ENCODE peak calls at places on chromosomes 3 and 15, in five cellular contexts. U is GM13977, Q is left ventricle myocardium inferior, I is MM.1S, V is heart right ventricle. O is an unnamed sample.

GRCh38 chr3:190855151-190855550 is 7.3 kb downstream of the GMNC start:
- DNase-seq in U (no peak), Q (no peak), I (no peak), V (no peak), O (no peak)

GRCh38 chr3:127637546-127637945 is 8.6 kb downstream of the PODXL2 start:
- DNase-seq in U (no peak), Q (no peak), I (no peak), V (no peak), O (no peak)

GRCh38 chr3:186653984-186654383 is 11.8 kb upstream of the HRG start:
- DNase-seq in U (no peak), Q (no peak), I (no peak), V (no peak), O (no peak)

GRCh38 chr3:12815078-12815477 is 18.6 kb downstream of the CAND2 start:
- DNase-seq in U (no peak), Q (no peak), I (no peak), V (no peak), O (no peak)

GRCh38 chr15:39084683-39085530 is 496.0 kb upstream of the THBS1 start:
- DNase-seq in U (no peak), Q (peak), I (no peak), V (peak), O (peak)

GRCh38 chr15:39403674-39404117 is 177.2 kb upstream of the THBS1 start:
- DNase-seq in U (no peak), Q (no peak), I (no peak), V (no peak), O (no peak)

GRCh38 chr15:79322306-79322705 is 11.4 kb downstream of the TMED3 start:
- DNase-seq in U (no peak), Q (no peak), I (no peak), V (no peak), O (no peak)

GRCh38 chr3:13839253-13839652 is 40.6 kb downstream of the WNT7A start:
- DNase-seq in U (no peak), Q (no peak), I (no peak), V (no peak), O (no peak)

GRCh38 chr3:48247401-48247807 is 6.5 kb downstream of the ZNF589 start:
- DNase-seq in U (no peak), Q (no peak), I (no peak), V (no peak), O (no peak)

GRCh38 chr3:137217733-137218132 is 259.9 kb downstream of the IL20RB start:
- DNase-seq in U (no peak), Q (no peak), I (no peak), V (no peak), O (no peak)

GRCh38 chr3:58391156-58391865 is 42.3 kb downstream of the PDHB start:
- DNase-seq in U (no peak), Q (no peak), I (no peak), V (no peak), O (no peak)

GRCh38 chr15:22884344-22884743 is 45.9 kb downstream of the NIPA2 start:
- DNase-seq in U (no peak), Q (no peak), I (no peak), V (no peak), O (no peak)

GRCh38 chr15:56984681-56985515 is 66.5 kb downstream of the TCF12 start:
- DNase-seq in U (no peak), Q (no peak), I (no peak), V (no peak), O (no peak)

GRCh38 chr3:136380530-136380929 is 130.4 kb downstream of the PCCB start:
- DNase-seq in U (no peak), Q (no peak), I (no peak), V (no peak), O (no peak)

GRCh38 chr3:52120576-52121458 is 33.4 kb downstream of the POC1A start:
- DNase-seq in U (peak), Q (no peak), I (no peak), V (no peak), O (no peak)

GRCh38 chr15:71781965-71782265 is 28.4 kb upstream of the NR2E3 start:
- DNase-seq in U (no peak), Q (no peak), I (no peak), V (no peak), O (no peak)

GRCh38 chr15:66359740-66360139 is 3.3 kb upstream of the TIPIN start:
- DNase-seq in U (peak), Q (no peak), I (no peak), V (no peak), O (peak)

GRCh38 chr15:39154136-39154770 is 426.6 kb upstream of the THBS1 start:
- DNase-seq in U (no peak), Q (no peak), I (no peak), V (no peak), O (peak)

GRCh38 chr3:36429986-36430485 is 49.7 kb downstream of the STAC start:
- DNase-seq in U (no peak), Q (no peak), I (no peak), V (no peak), O (no peak)

GRCh38 chr15:75799190-75799589 is 44.1 kb upstream of the UBE2Q2 start:
- DNase-seq in U (no peak), Q (no peak), I (no peak), V (no peak), O (no peak)

GRCh38 chr15:74840851-74841760 is 1.9 kb downstream of the ULK3 start:
- DNase-seq in U (no peak), Q (no peak), I (no peak), V (no peak), O (no peak)

GRCh38 chr3:170426240-170426797 is 7.7 kb downstream of the CLDN11 start:
- DNase-seq in U (no peak), Q (no peak), I (no peak), V (no peak), O (no peak)

GRCh38 chr3:43879166-43879565 is 188.4 kb downstream of the ABHD5 start:
- DNase-seq in U (peak), Q (no peak), I (peak), V (no peak), O (no peak)

GRCh38 chr15:89662893-89663673 is 7.8 kb upstream of the KIF7 start:
- DNase-seq in U (no peak), Q (peak), I (no peak), V (peak), O (peak)

GRCh38 chr3:184566441-184567414 is 5.1 kb downstream of the EPHB3 start:
- DNase-seq in U (no peak), Q (no peak), I (no peak), V (no peak), O (peak)

GRCh38 chr3:164526250-164526649 is 552.0 kb downstream of the SI start:
- DNase-seq in U (no peak), Q (no peak), I (no peak), V (no peak), O (no peak)

GRCh38 chr3:138438896-138439295 is 4.5 kb downstream of the ESYT3 start:
- DNase-seq in U (no peak), Q (no peak), I (no peak), V (no peak), O (no peak)

GRCh38 chr15:69595009-69595825 is 142.6 kb downstream of the RPLP1 start:
- DNase-seq in U (no peak), Q (peak), I (no peak), V (peak), O (no peak)

GRCh38 chr15:69604050-69604378 is 151.4 kb downstream of the RPLP1 start:
- DNase-seq in U (no peak), Q (no peak), I (no peak), V (no peak), O (peak)

GRCh38 chr3:71429610-71429988 is 153.9 kb downstream of the FOXP1 start:
- DNase-seq in U (no peak), Q (no peak), I (no peak), V (no peak), O (no peak)

GRCh38 chr15:68939501-68939900 is 9.2 kb downstream of the SPESP1 start:
- DNase-seq in U (no peak), Q (no peak), I (no peak), V (no peak), O (no peak)

GRCh38 chr3:141465221-141465620 is 21.6 kb upstream of the RASA2 start:
- DNase-seq in U (no peak), Q (no peak), I (no peak), V (no peak), O (no peak)

GRCh38 chr3:156762631-156763185 is 63.4 kb upstream of the LEKR1 start:
- DNase-seq in U (no peak), Q (no peak), I (no peak), V (peak), O (no peak)

GRCh38 chr15:52161406-52161966 is 29.7 kb downstream of the GNB5 start:
- DNase-seq in U (no peak), Q (no peak), I (no peak), V (no peak), O (no peak)

GRCh38 chr3:193831495-193832455 is 238.8 kb downstream of the OPA1 start:
- DNase-seq in U (peak), Q (no peak), I (peak), V (no peak), O (no peak)

GRCh38 chr3:141380279-141380678 is 12.0 kb downstream of the ZBTB38 start:
- DNase-seq in U (no peak), Q (no peak), I (peak), V (no peak), O (no peak)

GRCh38 chr3:30308131-30308530 is 298.3 kb upstream of the TGFBR2 start:
- DNase-seq in U (no peak), Q (no peak), I (no peak), V (no peak), O (no peak)

GRCh38 chr15:42283671-42284070 is 10.4 kb upstream of the TMEM87A start:
- DNase-seq in U (no peak), Q (no peak), I (no peak), V (no peak), O (no peak)
- TF ChIP-seq CTCF in U (no peak), Q (no peak), I (no peak), V (no peak), O (no peak)

GRCh38 chr15:58980351-58980939 is 7.0 kb upstream of the RNF111 start:
- DNase-seq in U (peak), Q (no peak), I (peak), V (no peak), O (no peak)
- TF ChIP-seq CTCF in U (peak), Q (peak), I (peak), V (peak), O (peak)

DNA sequence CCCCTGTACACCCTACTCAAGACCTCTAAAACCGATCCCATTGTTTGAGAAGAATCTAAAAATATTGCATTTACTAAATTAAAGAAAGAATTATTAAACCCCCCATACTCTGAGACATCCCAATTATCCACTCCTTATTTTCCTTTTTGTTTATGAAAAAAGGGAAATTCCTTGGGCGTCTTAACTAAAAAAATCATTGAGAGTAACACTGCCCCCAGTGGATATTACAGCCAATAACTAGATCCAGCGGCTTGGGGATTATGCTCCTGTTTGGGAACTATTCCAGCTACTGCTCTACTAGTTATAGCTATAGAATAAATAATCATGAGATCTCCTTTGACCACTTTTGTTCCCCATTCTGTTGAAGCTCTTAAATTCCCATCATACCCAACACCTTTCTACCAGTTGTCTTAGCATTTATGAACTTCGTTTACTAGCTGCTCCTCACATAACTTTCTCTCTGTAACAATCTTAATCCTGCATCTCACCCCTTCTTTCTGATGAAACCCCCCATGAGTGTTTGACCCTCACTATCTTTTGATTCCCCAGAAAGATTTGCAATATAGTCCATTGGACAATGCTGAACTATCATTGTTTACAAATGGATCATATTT is 12.7 kb upstream of the CFAP91 start:
- DNase-seq in U (no peak), Q (no peak), I (no peak), V (no peak), O (no peak)
- TF ChIP-seq CTCF in U (peak), Q (peak), I (peak), V (peak), O (peak)

GRCh38 chr15:77654975-77655374 is 22.3 kb upstream of the LINGO1 start:
- DNase-seq in U (no peak), Q (no peak), I (no peak), V (no peak), O (peak)
- TF ChIP-seq CTCF in U (peak), Q (peak), I (peak), V (no peak), O (peak)